ENCODE peak calls at places on chromosomes 3 and 15, in ten cellular contexts. K is OCI-LY7, T is cardiac muscle cell, J is dorsolateral prefrontal cortex, B is thoracic aorta, Z is heart left ventricle, Q is right atrium auricular region, W is ascending aorta, V is right lobe of liver, M is fibroblast of lung. L is an unnamed sample.

GRCh38 chr3:46661776-46662766 is 31.4 kb downstream of the ALS2CL start:
- DNase-seq in K (no peak), B (no peak), Q (peak), W (no peak), M (no peak), V (no peak), T (no peak), J (no peak), Z (no peak), L (peak)

GRCh38 chr3:58952128-58952917 is 97.5 kb downstream of the CFAP20DC start:
- DNase-seq in M (no peak), T (no peak), Z (no peak), J (no peak), V (no peak), W (no peak), K (no peak), Q (no peak), B (no peak), L (no peak)

GRCh38 chr3:119695480-119695879 is 7.3 kb upstream of the CFAP91 start:
- DNase-seq in K (peak), T (no peak), Z (no peak), Q (no peak), V (no peak), M (peak), B (no peak), W (no peak), J (no peak), L (no peak)

GRCh38 chr15:78329625-78330024 is 10.5 kb upstream of the CRABP1 start:
- DNase-seq in M (no peak), W (no peak), B (no peak), K (no peak), J (no peak), Z (no peak), Q (no peak), T (no peak), V (no peak), L (no peak)

GRCh38 chr3:52221563-52222318 is 3.7 kb downstream of the TLR9 start:
- DNase-seq in V (no peak), J (no peak), Z (no peak), T (no peak), M (no peak), B (no peak), Q (no peak), K (no peak), W (no peak), L (no peak)

GRCh38 chr3:22353126-22353525 is 602.1 kb upstream of the ZNF385D start:
- DNase-seq in B (no peak), W (no peak), K (no peak), V (no peak), J (no peak), Z (no peak), M (no peak), T (no peak), Q (no peak), L (no peak)

GRCh38 chr3:49357466-49358216 is 512 bp downstream of the GPX1 start:
- DNase-seq in Q (peak), J (peak), T (peak), M (peak), W (no peak), V (peak), K (peak), Z (peak), B (peak), L (peak)

GRCh38 chr3:48919215-48920138 is 835 bp downstream of the ARIH2 start:
- DNase-seq in V (no peak), J (peak), K (peak), M (peak), B (no peak), Q (no peak), Z (peak), T (peak), W (no peak), L (peak)

GRCh38 chr15:62626903-62627302 is 415.6 kb upstream of the TPM1 start:
- DNase-seq in Z (no peak), Q (no peak), V (no peak), T (no peak), B (no peak), J (no peak), W (no peak), M (peak), K (no peak), L (no peak)

GRCh38 chr3:143286392-143287010 is 166.9 kb downstream of the CHST2 start:
- DNase-seq in W (no peak), B (no peak), Z (no peak), J (no peak), T (no peak), K (no peak), Q (no peak), M (no peak), V (no peak), L (no peak)

GRCh38 chr15:57861805-57862586 is 155.5 kb downstream of the POLR2M start:
- DNase-seq in B (no peak), J (no peak), M (peak), W (no peak), Z (no peak), T (no peak), K (no peak), Q (no peak), V (no peak), L (no peak)

DNA sequence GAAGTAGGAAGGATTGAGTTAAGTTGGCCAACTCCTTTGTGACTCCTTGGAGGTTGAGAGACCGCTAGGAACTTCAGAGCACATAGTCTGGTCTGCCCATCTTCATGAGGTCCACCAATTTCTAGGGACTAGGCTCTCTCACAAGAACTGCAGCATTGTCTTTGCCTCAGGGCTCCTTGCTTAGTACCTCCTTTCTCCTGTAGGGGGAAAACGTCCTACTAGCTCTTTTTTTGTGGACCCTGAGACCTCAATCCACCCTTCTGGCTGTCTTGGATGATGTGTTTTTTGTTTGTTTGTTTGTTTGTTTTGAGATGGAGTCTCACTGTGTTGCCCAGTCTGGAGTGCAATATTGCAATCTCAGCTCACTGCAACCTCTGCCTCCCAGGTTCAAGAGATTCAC is 21.6 kb downstream of the REC114 start:
- DNase-seq in Q (no peak), J (no peak), M (no peak), B (no peak), W (no peak), T (no peak), Z (no peak), K (no peak), V (no peak), L (no peak)
- TF ChIP-seq CTCF in Q (no peak), J (no peak), M (peak), B (no peak), W (no peak), T (peak), Z (no peak), K (peak), V (no peak), L (peak)

DNA sequence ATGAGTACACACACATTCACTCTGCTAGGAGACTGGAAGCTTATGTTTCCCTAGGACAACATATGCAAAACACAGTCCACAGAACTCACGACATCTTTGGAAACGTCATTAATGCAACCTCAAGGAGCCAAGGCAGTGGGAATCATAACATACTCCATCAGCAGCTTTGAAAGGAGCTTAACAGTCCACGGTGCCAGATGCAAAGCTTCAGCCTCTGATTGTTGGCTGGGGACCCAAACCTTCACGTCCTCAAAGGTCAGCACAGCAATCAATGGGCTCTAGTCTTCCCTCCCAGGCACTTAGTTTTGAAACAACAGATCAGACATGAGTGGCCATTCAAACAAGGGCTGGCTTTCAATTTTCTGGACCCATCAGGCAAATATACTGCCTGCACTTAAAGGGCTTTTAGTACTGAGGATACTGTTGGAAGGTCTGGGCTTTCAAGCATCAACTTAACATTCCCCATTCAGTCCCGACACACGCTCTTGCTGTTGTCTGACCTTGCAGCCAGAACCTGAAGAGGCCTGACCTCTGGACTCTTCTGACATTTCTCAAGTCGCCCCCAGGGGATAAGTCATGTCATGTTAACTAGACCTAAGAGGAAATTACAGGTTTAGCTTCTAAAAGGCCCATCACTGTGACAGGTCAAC is 223.0 kb downstream of the PDZRN3 start:
- DNase-seq in J (no peak), K (no peak), Z (no peak), Q (no peak), B (no peak), M (peak), V (no peak), W (no peak), T (peak), L (no peak)
- H3K27ac ChIP-seq in J (no peak), K (no peak), Z (no peak), Q (no peak), B (no peak), M (no peak), V (no peak), W (no peak), T (peak), L (peak)

DNA sequence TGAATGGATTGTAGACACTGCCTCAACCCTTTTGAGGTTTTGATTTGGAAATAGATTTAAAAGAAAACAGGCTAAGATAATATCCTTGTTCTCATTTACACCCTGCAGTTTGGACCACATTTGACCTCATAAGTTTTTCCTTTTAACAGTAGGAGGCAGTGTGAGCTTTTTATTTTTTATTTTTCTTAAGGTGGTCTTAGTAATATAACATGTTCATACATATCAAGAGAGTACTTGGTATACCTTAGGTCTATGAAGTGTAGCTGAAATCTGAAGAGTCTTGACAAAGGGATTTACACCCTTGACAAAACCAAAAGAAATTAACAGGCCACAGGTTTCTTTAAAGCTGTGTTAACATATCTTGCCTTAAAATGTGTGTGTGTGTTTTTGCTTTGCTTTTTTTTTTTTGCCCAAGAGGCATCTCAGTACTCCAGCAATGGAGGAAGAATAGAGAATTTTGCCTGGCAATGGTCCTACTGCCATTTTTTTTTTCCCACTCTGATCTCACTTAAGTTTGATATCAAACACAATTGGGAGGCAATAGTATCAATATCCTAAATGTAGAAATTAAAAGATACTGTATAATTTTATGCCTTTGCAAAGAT is 3.3 kb downstream of the RAP2B start:
- DNase-seq in W (no peak), V (no peak), M (peak), J (no peak), T (no peak), Z (no peak), B (no peak), K (peak), Q (no peak), L (no peak)
- TF ChIP-seq CTCF in W (no peak), V (no peak), M (peak), J (peak), T (peak), Z (no peak), B (no peak), K (peak), Q (no peak), L (peak)

GRCh38 chr3:148006508-148006907 is 597.3 kb downstream of the ZIC1 start:
- DNase-seq in B (no peak), T (no peak), M (peak), J (no peak), V (no peak), W (no peak), Z (no peak), K (no peak), Q (no peak), L (no peak)
- H3K27ac ChIP-seq in B (no peak), T (no peak), M (no peak), J (no peak), V (no peak), W (no peak), Z (no peak), K (no peak), Q (no peak), L (no peak)

DNA sequence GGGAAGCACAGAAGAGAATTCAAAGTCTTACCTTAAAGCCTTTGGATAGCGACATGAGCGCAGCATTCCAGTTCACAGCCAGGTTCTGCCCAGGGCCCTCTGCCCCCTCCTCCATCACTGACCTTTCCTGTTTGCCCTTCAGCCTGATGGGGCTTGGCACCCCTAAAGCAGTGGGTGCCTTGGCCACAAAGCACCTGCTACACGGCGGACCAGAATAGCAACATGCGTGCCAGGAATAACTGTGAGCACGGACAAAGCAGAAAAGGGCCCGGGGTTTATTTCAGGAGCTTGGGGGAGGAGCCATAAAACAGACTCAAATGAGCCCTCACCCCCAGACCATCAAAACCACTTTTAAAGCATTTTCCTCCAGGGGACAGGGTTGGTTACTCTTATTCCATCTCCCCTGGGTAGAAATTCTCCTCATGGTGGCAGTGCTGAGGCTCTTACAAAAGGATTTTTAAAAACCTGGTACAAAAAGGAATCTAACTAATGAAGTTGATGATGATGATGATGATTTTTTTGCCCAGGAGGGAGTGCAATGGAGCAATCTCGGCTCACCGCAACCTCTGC is 135.4 kb downstream of the KLF13 start:
- DNase-seq in W (no peak), Z (no peak), Q (peak), K (peak), B (no peak), T (no peak), M (no peak), V (no peak), J (no peak), L (no peak)
- TF ChIP-seq CTCF in W (no peak), Z (no peak), Q (no peak), K (peak), B (no peak), T (peak), M (peak), V (no peak), J (no peak), L (no peak)

GRCh38 chr3:179681492-179682263 is 28.8 kb downstream of the USP13 start:
- DNase-seq in B (no peak), J (no peak), T (no peak), M (no peak), K (no peak), Q (no peak), Z (no peak), V (no peak), W (no peak), L (no peak)
- H3K27ac ChIP-seq in B (no peak), J (no peak), T (peak), M (no peak), K (no peak), Q (peak), Z (peak), V (peak), W (no peak), L (no peak)

DNA sequence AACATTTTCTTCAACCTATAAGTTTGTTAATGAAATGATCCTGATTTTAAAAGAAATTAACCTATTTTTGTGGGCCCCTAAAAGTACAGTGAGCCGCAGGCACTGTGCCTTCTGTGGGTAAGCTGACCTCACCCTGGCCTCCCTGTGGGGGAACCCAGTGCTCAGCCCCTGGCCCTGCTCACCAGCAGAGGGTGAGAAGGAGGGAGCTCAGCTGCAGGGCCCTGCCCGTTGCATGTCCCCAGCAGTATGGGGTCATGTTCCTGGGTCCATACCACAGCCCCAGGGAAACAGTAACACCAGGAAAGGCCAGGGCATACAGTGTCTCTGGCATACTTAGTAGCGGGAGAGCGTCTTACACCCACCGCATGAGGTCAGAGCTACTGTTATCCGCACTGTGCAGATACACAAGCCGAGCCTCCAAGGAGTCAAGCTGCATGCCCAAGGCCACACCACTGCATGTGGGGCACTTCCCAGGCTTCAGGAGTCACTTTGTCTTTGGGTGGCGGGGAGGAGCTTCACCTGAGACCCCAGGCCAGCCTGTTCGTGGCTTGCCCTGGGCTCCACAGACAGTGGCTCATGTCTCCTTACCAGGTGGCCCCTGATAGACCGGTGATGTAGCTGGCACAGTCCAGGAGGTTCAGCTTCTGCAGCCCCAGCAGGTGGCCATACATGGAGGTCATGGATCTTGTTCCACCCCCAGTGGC is 22.6 kb upstream of the EHD4 start:
- DNase-seq in M (no peak), V (no peak), K (no peak), T (no peak), Q (no peak), B (no peak), J (no peak), W (no peak), Z (no peak), L (no peak)
- TF ChIP-seq CTCF in M (no peak), V (no peak), K (no peak), T (no peak), Q (no peak), B (no peak), J (no peak), W (no peak), Z (no peak), L (no peak)

GRCh38 chr3:155093261-155093660 is 13.1 kb downstream of the MME start:
- DNase-seq in T (no peak), V (no peak), W (no peak), Z (no peak), Q (no peak), M (no peak), J (no peak), B (no peak), K (peak), L (no peak)
- H3K27ac ChIP-seq in T (no peak), V (no peak), W (no peak), Z (no peak), Q (no peak), M (no peak), J (no peak), B (no peak), K (peak), L (no peak)

DNA sequence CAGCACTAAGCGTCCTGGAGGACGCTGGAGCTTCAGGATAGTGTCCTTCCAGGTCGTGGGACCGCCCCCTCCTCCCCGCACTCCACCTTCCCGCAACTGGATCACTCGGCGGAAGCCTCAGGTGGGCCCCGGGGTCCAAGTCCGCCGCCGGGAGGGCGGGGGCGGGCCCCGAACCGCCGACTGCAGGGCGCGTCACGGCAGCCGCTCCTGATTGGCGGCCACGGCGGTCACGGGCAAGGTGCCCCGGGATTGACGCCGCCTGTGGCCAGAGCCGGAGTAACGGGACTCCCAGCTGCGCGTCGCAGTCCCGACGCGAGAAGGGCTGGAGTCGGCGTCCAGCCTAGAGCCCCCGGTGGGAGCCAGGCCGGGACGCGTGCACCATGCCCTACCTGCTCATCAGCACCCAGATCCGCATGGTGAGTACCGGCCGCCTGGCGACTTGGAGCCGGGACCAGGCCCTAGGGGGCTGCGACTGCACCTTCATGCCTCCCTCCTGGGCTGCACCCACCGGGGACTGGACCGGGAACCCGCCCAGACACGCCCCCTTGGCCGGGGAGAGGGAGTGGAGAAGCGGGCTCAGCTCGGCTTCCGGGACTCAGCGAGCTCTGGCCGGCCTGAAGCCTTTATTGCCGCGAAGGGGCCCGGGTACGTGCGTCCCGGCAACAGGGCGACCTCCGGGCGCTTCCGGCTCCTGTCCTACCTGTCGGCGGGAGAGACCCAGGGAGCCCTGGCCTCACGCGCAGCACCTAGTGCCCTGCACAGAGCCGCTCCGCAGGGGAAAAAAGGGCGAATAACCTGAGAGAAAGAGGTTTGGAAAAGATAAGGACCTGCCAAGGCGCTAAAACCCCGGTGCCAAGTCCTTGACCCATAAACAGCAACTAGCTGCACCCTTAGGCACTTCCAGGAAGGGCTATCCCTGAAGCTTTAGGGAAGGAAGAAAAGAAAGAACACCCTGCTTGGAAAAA is at the start of gene GCHFR:
- DNase-seq in B (no peak), Z (peak), K (peak), M (peak), Q (peak), T (peak), W (peak), J (peak), V (peak), L (peak)
- TF ChIP-seq CTCF in B (peak), Z (peak), K (peak), M (peak), Q (no peak), T (peak), W (peak), J (no peak), V (peak), L (no peak)